ENCODE peak calls at places on chromosomes 7 and 10, in seven cellular contexts. R, K, X, T, V, F and E are unnamed samples.

GRCh38 chr7:57362868-57363267 is 87.1 kb upstream of the ZNF716 start:
- DNase-seq in R (no peak), K (no peak), X (no peak), T (no peak), V (no peak), F (no peak), E (no peak)

GRCh38 chr7:125984795-125985194 is 1055.2 kb upstream of the POT1 start:
- DNase-seq in R (no peak), K (no peak), X (no peak), T (no peak), V (no peak), F (no peak), E (no peak)

GRCh38 chr7:12111461-12112405 is 99.4 kb upstream of the TMEM106B start:
- DNase-seq in R (peak; percentile 70), K (peak; percentile 29), X (peak; percentile 31), T (no peak), V (peak; percentile 38), F (peak; percentile 20), E (no peak)

GRCh38 chr10:4691301-4691700 is 134.7 kb upstream of the AKR1E2 start:
- DNase-seq in R (no peak), K (no peak), X (no peak), T (no peak), V (no peak), F (no peak), E (no peak)

GRCh38 chr7:137142376-137142775 is 201.2 kb downstream of the PTN start:
- DNase-seq in R (no peak), K (no peak), X (no peak), T (no peak), V (no peak), F (no peak), E (no peak)

GRCh38 chr7:69898189-69898588 is 299.9 kb downstream of the AUTS2 start:
- DNase-seq in R (no peak), K (no peak), X (no peak), T (no peak), V (no peak), F (no peak), E (no peak)

GRCh38 chr7:156153590-156153989 is 341.3 kb upstream of the SHH start:
- DNase-seq in R (no peak), K (no peak), X (no peak), T (no peak), V (no peak), F (no peak), E (no peak)

GRCh38 chr7:156791241-156791640 is 101.7 kb downstream of the LMBR1 start:
- DNase-seq in R (no peak), K (no peak), X (no peak), T (no peak), V (no peak), F (no peak), E (no peak)

GRCh38 chr7:117970806-117971205 is 97.6 kb upstream of the CTTNBP2 start:
- DNase-seq in R (no peak), K (no peak), X (no peak), T (no peak), V (no peak), F (no peak), E (no peak)

GRCh38 chr10:69641261-69641980 is 11.4 kb downstream of the FAM241B start:
- DNase-seq in R (no peak), K (no peak), X (no peak), T (no peak), V (no peak), F (no peak), E (no peak)

GRCh38 chr7:114050571-114050970 is 131.8 kb upstream of the PPP1R3A start:
- DNase-seq in R (no peak), K (no peak), X (no peak), T (no peak), V (no peak), F (no peak), E (no peak)

GRCh38 chr10:58350619-58351323 is 16.0 kb downstream of the UBE2D1 start:
- DNase-seq in R (no peak), K (no peak), X (no peak), T (no peak), V (no peak), F (no peak), E (no peak)

GRCh38 chr7:19405546-19405945 is 260.3 kb upstream of the FERD3L start:
- DNase-seq in R (peak; percentile 41), K (no peak), X (peak; percentile 88), T (no peak), V (no peak), F (no peak), E (no peak)

GRCh38 chr10:9625266-9625776 is 1392.4 kb upstream of the CELF2 start:
- DNase-seq in R (no peak), K (no peak), X (no peak), T (no peak), V (no peak), F (no peak), E (no peak)

GRCh38 chr10:97689637-97690036 is 2.6 kb upstream of the AVPI1 start:
- DNase-seq in R (peak; percentile 83), K (no peak), X (peak; percentile 100), T (no peak), V (no peak), F (no peak), E (no peak)

GRCh38 chr7:12493407-12493806 is 77.1 kb upstream of the SCIN start:
- DNase-seq in R (peak; percentile 39), K (no peak), X (peak; percentile 69), T (no peak), V (no peak), F (no peak), E (no peak)

GRCh38 chr10:113169111-113169510 is 219.1 kb downstream of the TCF7L2 start:
- DNase-seq in R (no peak), K (no peak), X (no peak), T (no peak), V (no peak), F (no peak), E (no peak)

GRCh38 chr7:192035-192649 is at the start of gene FAM20C:
- DNase-seq in R (peak; percentile 96), K (peak; percentile 26), X (peak; percentile 80), T (peak; percentile 21), V (peak; percentile 84), F (peak; percentile 83), E (no peak)

GRCh38 chr10:119768455-119769094 is 42.7 kb downstream of the INPP5F start:
- DNase-seq in R (no peak), K (no peak), X (peak; percentile 38), T (no peak), V (no peak), F (no peak), E (no peak)

GRCh38 chr10:93813507-93814465 is 56.0 kb downstream of the LGI1 start:
- DNase-seq in R (peak; percentile 61), K (peak; percentile 71), X (peak; percentile 52), T (no peak), V (peak; percentile 73), F (peak; percentile 74), E (no peak)

GRCh38 chr7:90769036-90769435 is 172.9 kb downstream of the CDK14 start:
- DNase-seq in R (no peak), K (no peak), X (no peak), T (no peak), V (no peak), F (no peak), E (no peak)

GRCh38 chr7:99618726-99619125 is 2.0 kb downstream of the ZSCAN25 start:
- DNase-seq in R (no peak), K (no peak), X (no peak), T (no peak), V (no peak), F (no peak), E (no peak)

GRCh38 chr7:101816499-101817030 is 861 bp upstream of the CUX1 start:
- DNase-seq in R (peak; percentile 75), K (peak; percentile 37), X (no peak), T (no peak), V (peak; percentile 71), F (peak; percentile 65), E (no peak)

GRCh38 chr10:2985729-2986232 is 81.6 kb upstream of the PFKP start:
- DNase-seq in R (peak; percentile 56), K (no peak), X (peak; percentile 43), T (no peak), V (peak; percentile 38), F (peak; percentile 62), E (no peak)

GRCh38 chr10:32149257-32149955 is 93.2 kb upstream of the KIF5B start:
- DNase-seq in R (peak; percentile 94), K (peak; percentile 34), X (peak; percentile 99), T (no peak), V (peak; percentile 33), F (no peak), E (peak; percentile 67)

GRCh38 chr10:30028006-30028441 is 31.4 kb downstream of the JCAD start:
- DNase-seq in R (peak; percentile 29), K (peak; percentile 42), X (peak; percentile 69), T (no peak), V (no peak), F (peak; percentile 23), E (no peak)

GRCh38 chr7:24227068-24227467 is 56.9 kb upstream of the NPY start:
- DNase-seq in R (no peak), K (no peak), X (no peak), T (no peak), V (no peak), F (no peak), E (no peak)

GRCh38 chr7:117132385-117133120 is 179.3 kb downstream of the ST7 start:
- DNase-seq in R (peak; percentile 64), K (no peak), X (peak; percentile 99), T (no peak), V (no peak), F (no peak), E (no peak)

GRCh38 chr10:86813101-86813500 is 56.7 kb downstream of the BMPR1A start:
- DNase-seq in R (peak; percentile 61), K (no peak), X (peak; percentile 36), T (no peak), V (no peak), F (no peak), E (no peak)

GRCh38 chr10:108409316-108409715 is 1244.8 kb upstream of the SORCS1 start:
- DNase-seq in R (no peak), K (no peak), X (no peak), T (no peak), V (no peak), F (no peak), E (no peak)

GRCh38 chr10:35635576-35635975 is 6.5 kb downstream of the FZD8 start:
- DNase-seq in R (peak; percentile 82), K (peak; percentile 63), X (peak; percentile 88), T (no peak), V (peak; percentile 55), F (peak; percentile 27), E (no peak)

GRCh38 chr7:36605662-36606441 is 118.4 kb downstream of the AOAH start:
- DNase-seq in R (no peak), K (no peak), X (no peak), T (no peak), V (no peak), F (no peak), E (no peak)

GRCh38 chr10:25682203-25682950 is 251.7 kb upstream of the MYO3A start:
- DNase-seq in R (peak; percentile 77), K (no peak), X (peak; percentile 52), T (no peak), V (peak; percentile 20), F (no peak), E (no peak)

GRCh38 chr10:119350529-119351001 is 143.2 kb downstream of the GRK5 start:
- DNase-seq in R (peak; percentile 82), K (no peak), X (peak; percentile 95), T (no peak), V (no peak), F (no peak), E (no peak)

GRCh38 chr7:32533313-32534024 is 38.2 kb downstream of the AVL9 start:
- DNase-seq in R (no peak), K (no peak), X (peak; percentile 68), T (no peak), V (no peak), F (no peak), E (no peak)

GRCh38 chr10:79148452-79149344 is 79.9 kb downstream of the ZMIZ1 start:
- DNase-seq in R (no peak), K (no peak), X (peak; percentile 69), T (no peak), V (no peak), F (peak; percentile 66), E (no peak)

GRCh38 chr7:14837216-14837615 is 65.3 kb downstream of the DGKB start:
- DNase-seq in R (no peak), K (no peak), X (peak; percentile 45), T (no peak), V (no peak), F (no peak), E (no peak)

GRCh38 chr7:126957443-126957842 is 295.3 kb downstream of the GRM8 start:
- DNase-seq in R (no peak), K (no peak), X (no peak), T (no peak), V (no peak), F (no peak), E (no peak)